ENCODE peak calls at places on chromosomes 12 and 14, in five cellular contexts. J is astrocyte of the cerebellum, V is OCI-LY7, D is AG10803, C is choroid plexus epithelial cell. A is an unnamed sample.

GRCh38 chr14:58243790-58244555 is 670 bp upstream of the PSMA3 start:
- DNase-seq in J (no peak), V (peak; percentile 23), C (peak; percentile 19), D (no peak), A (peak; percentile 17)

GRCh38 chr14:71720978-71721624 is 211.1 kb upstream of the RGS6 start:
- DNase-seq in J (peak; percentile 74), C (peak; percentile 94), V (peak; percentile 30), D (peak; percentile 85), A (peak; percentile 88)

GRCh38 chr14:21846227-21846885 is 172.7 kb upstream of the OR4E1 start:
- DNase-seq in J (no peak), C (peak; percentile 20), V (peak; percentile 46), D (no peak), A (no peak)

GRCh38 chr12:122790393-122791075 is 16.2 kb downstream of the CCDC62 start:
- DNase-seq in D (peak; percentile 79), V (no peak), J (no peak), C (no peak), A (peak; percentile 45)

GRCh38 chr14:64704145-64704742 is at the start of gene PLEKHG3:
- DNase-seq in D (peak; percentile 68), J (no peak), V (no peak), C (peak; percentile 67), A (peak; percentile 57)

GRCh38 chr14:77249286-77249685 is 21.7 kb downstream of the NGB start:
- DNase-seq in J (no peak), D (no peak), C (no peak), V (no peak), A (no peak)

GRCh38 chr12:123533672-123534643 is at the start of gene RILPL1:
- DNase-seq in C (peak; percentile 45), V (peak; percentile 61), J (no peak), D (peak; percentile 42), A (peak; percentile 43)

GRCh38 chr14:92531151-92531873 is 17.7 kb downstream of the RIN3 start:
- DNase-seq in J (no peak), V (no peak), D (no peak), C (no peak), A (no peak)

GRCh38 chr14:89022274-89022673 is 197.8 kb downstream of the TTC8 start:
- DNase-seq in J (no peak), V (no peak), D (no peak), C (no peak), A (no peak)

GRCh38 chr14:65095633-65096205 is 6.6 kb downstream of the MAX start:
- DNase-seq in V (no peak), C (peak; percentile 91), D (peak; percentile 84), J (peak; percentile 93), A (peak; percentile 54)

GRCh38 chr12:53543539-53543938 is 36.3 kb upstream of the NPFF start:
- DNase-seq in V (peak; percentile 78), D (peak; percentile 77), C (peak; percentile 90), J (peak; percentile 63), A (peak; percentile 47)

GRCh38 chr12:89263153-89263552 is 89.1 kb downstream of the DUSP6 start:
- DNase-seq in J (no peak), D (no peak), V (no peak), C (no peak), A (no peak)

GRCh38 chr14:74425525-74426201 is 347 bp downstream of the SYNDIG1L start:
- DNase-seq in V (no peak), J (no peak), D (no peak), C (no peak), A (peak; percentile 53)

GRCh38 chr14:74402264-74403251 is 23.5 kb downstream of the SYNDIG1L start:
- DNase-seq in J (no peak), V (peak; percentile 57), C (no peak), D (no peak), A (no peak)

GRCh38 chr12:93134893-93135285 is 205.8 kb upstream of the EEA1 start:
- DNase-seq in V (no peak), J (no peak), D (no peak), C (no peak), A (no peak)

GRCh38 chr12:121803861-121804416 is at the start of gene SETD1B:
- DNase-seq in J (no peak), C (peak; percentile 66), D (peak; percentile 72), V (peak; percentile 79), A (peak; percentile 78)

GRCh38 chr14:67487937-67488893 is at the start of gene TMEM229B:
- DNase-seq in D (no peak), V (peak; percentile 95), J (no peak), C (peak; percentile 42), A (no peak)

GRCh38 chr12:26523708-26524150 is 309.3 kb downstream of the ITPR2 start:
- DNase-seq in J (peak; percentile 94), C (peak; percentile 99), D (peak; percentile 95), V (no peak), A (peak; percentile 90)

GRCh38 chr12:51324953-51325352 is 979 bp upstream of the BIN2 start:
- DNase-seq in C (no peak), J (no peak), D (no peak), V (no peak), A (no peak)

GRCh38 chr14:60738843-60739508 is 4.4 kb downstream of the MNAT1 start:
- DNase-seq in J (no peak), D (no peak), C (peak; percentile 18), V (no peak), A (no peak)

GRCh38 chr12:111034148-111034910 is 114.0 kb upstream of the MYL2 start:
- DNase-seq in V (no peak), C (no peak), J (no peak), D (no peak), A (no peak)

GRCh38 chr12:128852885-128853284 is 393 bp upstream of the GLT1D1 start:
- DNase-seq in J (no peak), D (no peak), V (no peak), C (no peak), A (no peak)

GRCh38 chr14:52949249-52949648 is 1.6 kb downstream of the FERMT2 start:
- DNase-seq in J (no peak), C (no peak), V (no peak), D (no peak), A (no peak)
- H3K4me3 ChIP-seq in J (peak overlapping the region; percentile 94), C (peak overlapping the region; percentile 79), V (no peak overlapping the region), D (peak overlapping the region; percentile 98), A (peak overlapping the region; percentile 98)

GRCh38 chr12:64666054-64666914 is 56.0 kb downstream of the RASSF3 start:
- DNase-seq in C (peak; percentile 42), D (no peak), J (no peak), V (peak; percentile 15), A (no peak)
- H3K4me3 ChIP-seq in C (no peak overlapping the region), D (no peak overlapping the region), J (no peak overlapping the region), V (peak overlapping the region; percentile 32), A (no peak overlapping the region)

GRCh38 chr14:23443411-23443812 is 8.0 kb upstream of the MYH7 start:
- DNase-seq in D (no peak), J (no peak), V (no peak), C (no peak), A (no peak)

GRCh38 chr14:23443881-23444280 is 8.4 kb upstream of the MYH7 start:
- DNase-seq in C (no peak), D (no peak), V (no peak), J (no peak), A (no peak)

GRCh38 chr14:23444314-23444713 is 8.9 kb upstream of the MYH7 start:
- DNase-seq in V (no peak), C (no peak), J (no peak), D (no peak), A (no peak)

GRCh38 chr14:23441076-23441475 is 5.6 kb upstream of the MYH7 start:
- DNase-seq in J (no peak), C (peak; percentile 34), D (no peak), V (no peak), A (peak; percentile 7)

GRCh38 chr14:23442721-23443356 is 7.4 kb upstream of the MYH7 start:
- DNase-seq in D (no peak), C (no peak), J (no peak), V (no peak), A (no peak)
- H3K4me3 ChIP-seq in D (no peak overlapping the region), C (no peak overlapping the region), J (no peak overlapping the region), V (no peak overlapping the region), A (no peak overlapping the region)

GRCh38 chr12:990649-991349 is at the start of gene ERC1:
- DNase-seq in D (peak; percentile 89), J (peak; percentile 56), C (peak; percentile 89), V (peak; percentile 88), A (peak; percentile 83)

GRCh38 chr12:991350-992278 is 591 bp downstream of the ERC1 start:
- DNase-seq in D (no peak), J (no peak), C (peak; percentile 28), V (peak; percentile 47), A (peak; percentile 4)

GRCh38 chr12:989751-990278 is 1.2 kb upstream of the ERC1 start:
- DNase-seq in V (peak; percentile 30), J (peak; percentile 22), D (peak; percentile 86), C (peak; percentile 85), A (peak; percentile 84)

GRCh38 chr12:990308-990648 is 745 bp upstream of the ERC1 start:
- DNase-seq in V (peak; percentile 74), J (peak; percentile 16), C (peak; percentile 72), D (peak; percentile 62), A (peak; percentile 51)

DNA sequence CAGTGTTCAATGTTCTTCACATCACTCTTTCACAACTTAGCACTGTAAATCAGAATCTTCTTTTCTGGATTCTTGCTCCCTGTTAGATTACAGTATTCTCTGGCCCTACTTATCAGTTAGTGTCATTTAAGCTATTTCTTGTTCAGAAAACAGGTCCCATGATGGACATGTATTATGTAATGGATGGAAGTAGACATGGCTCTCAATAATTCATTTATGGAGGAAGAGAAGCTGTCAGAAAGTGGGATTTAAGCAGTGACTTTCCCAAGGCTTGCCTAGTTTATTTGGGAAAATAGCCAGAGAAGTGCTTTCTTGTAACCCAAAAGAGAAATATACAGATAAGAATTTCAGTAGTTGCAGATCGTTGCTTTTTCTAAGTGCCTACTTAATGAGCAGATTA is 1.6 kb downstream of the ERC1 start:
- DNase-seq in C (no peak), D (no peak), V (no peak), J (no peak), A (no peak)
- H3K4me3 ChIP-seq in C (no peak overlapping the region), D (peak overlapping the region; percentile 5), V (peak overlapping the region; percentile 87), J (no peak overlapping the region), A (peak overlapping the region; percentile 83)

GRCh38 chr12:31423405-31423804 is 97.5 kb upstream of the SINHCAF start:
- DNase-seq in J (no peak), C (no peak), D (no peak), V (no peak), A (no peak)
- H3K4me3 ChIP-seq in J (no peak overlapping the region), C (no peak overlapping the region), D (no peak overlapping the region), V (no peak overlapping the region), A (no peak overlapping the region)

A was measured in foreskin fibroblast.